ENCODE peak calls at places on chromosomes 6 and 20, in five cellular contexts. W is DND-41, S is colonic mucosa, V is lower lobe of right lung, K is psoas muscle. T is an unnamed sample. For H3K4me1, the result is how much of the 10 kb centered on the place peaks cover.

GRCh38 chr20:25000268-25000801 is 7.8 kb upstream of the APMAP start:
- DNase-seq in W (no peak), S (peak), V (peak), K (peak), T (peak)

GRCh38 chr20:54075322-54075721 is 4.9 kb upstream of the BCAS1 start:
- DNase-seq in W (no peak), S (no peak), V (no peak), K (no peak), T (no peak)

GRCh38 chr20:13857304-13857703 is 72.5 kb downstream of the NDUFAF5 start:
- DNase-seq in W (no peak), S (no peak), V (no peak), K (peak), T (no peak)

GRCh38 chr6:135922746-135923145 is 71.2 kb downstream of the PDE7B start:
- DNase-seq in W (no peak), S (no peak), V (no peak), K (peak), T (no peak)

GRCh38 chr6:149410557-149410956 is 10.5 kb downstream of the SUMO4 start:
- DNase-seq in W (no peak), S (no peak), V (no peak), K (no peak), T (no peak)

GRCh38 chr6:17851001-17851719 is 136.3 kb downstream of the KIF13A start:
- DNase-seq in W (no peak), S (no peak), V (no peak), K (no peak), T (no peak)

GRCh38 chr6:11139051-11139960 is 27.8 kb upstream of the ERVFRD-1 start:
- DNase-seq in W (no peak), S (no peak), V (no peak), K (no peak), T (no peak)

GRCh38 chr6:38045701-38046305 is 226.3 kb downstream of the ZFAND3 start:
- DNase-seq in W (no peak), S (no peak), V (no peak), K (no peak), T (no peak)

GRCh38 chr20:44615169-44615791 is 32.9 kb downstream of the PKIG start:
- DNase-seq in W (peak), S (no peak), V (no peak), K (peak), T (no peak)

GRCh38 chr6:139882234-139882633 is 507.8 kb upstream of the CITED2 start:
- DNase-seq in W (no peak), S (no peak), V (no peak), K (no peak), T (no peak)

GRCh38 chr6:33169286-33170175 is 22.7 kb downstream of the COL11A2 start:
- DNase-seq in W (no peak), S (no peak), V (no peak), K (no peak), T (no peak)

GRCh38 chr6:30515967-30516753 is 26.9 kb downstream of the HLA-E start:
- DNase-seq in W (peak), S (peak), V (peak), K (peak), T (peak)

GRCh38 chr6:139855741-139856206 is 481.3 kb upstream of the CITED2 start:
- DNase-seq in W (no peak), S (no peak), V (no peak), K (no peak), T (no peak)

GRCh38 chr20:19252670-19253120 is 40.3 kb downstream of the SLC24A3 start:
- DNase-seq in W (no peak), S (peak), V (peak), K (no peak), T (no peak)

GRCh38 chr6:98529364-98529763 is 305.0 kb upstream of the POU3F2 start:
- DNase-seq in W (no peak), S (no peak), V (no peak), K (no peak), T (no peak)

GRCh38 chr20:29443819-29444218 is 1813.6 kb upstream of the DEFB115 start:
- DNase-seq in W (no peak), S (no peak), V (no peak), K (no peak), T (no peak)

GRCh38 chr6:70411948-70412796 is 1.1 kb upstream of the FAM135A start:
- DNase-seq in W (no peak), S (peak), V (no peak), K (no peak), T (peak)

GRCh38 chr20:43458422-43458924 is 777 bp downstream of the SRSF6 start:
- DNase-seq in W (no peak), S (no peak), V (no peak), K (no peak), T (no peak)

GRCh38 chr6:111534366-111534765 is 51.3 kb upstream of the REV3L start:
- DNase-seq in W (no peak), S (peak), V (peak), K (peak), T (peak)

GRCh38 chr6:49913656-49914055 is 47.3 kb upstream of the CRISP1 start:
- DNase-seq in W (no peak), S (no peak), V (no peak), K (no peak), T (no peak)

GRCh38 chr20:35121186-35121585 is 25.9 kb downstream of the EDEM2 start:
- DNase-seq in W (no peak), S (no peak), V (no peak), K (no peak), T (no peak)

GRCh38 chr6:100924574-100924973 is 43.4 kb upstream of the ASCC3 start:
- DNase-seq in W (no peak), S (no peak), V (no peak), K (no peak), T (no peak)

GRCh38 chr6:3152689-3153088 is 4.7 kb downstream of the TUBB2A start:
- DNase-seq in W (no peak), S (no peak), V (no peak), K (no peak), T (no peak)

GRCh38 chr6:52399511-52400315 is 20.4 kb upstream of the EFHC1 start:
- DNase-seq in W (peak), S (peak), V (no peak), K (no peak), T (no peak)

GRCh38 chr6:125779924-125780539 is 10.7 kb upstream of the NCOA7 start:
- DNase-seq in W (peak), S (peak), V (peak), K (peak), T (peak)
- TF ChIP-seq CTCF in W (peak), S (no peak), V (peak), K (peak), T (no peak)

GRCh38 chr6:144597511-144597910 is 312.4 kb downstream of the UTRN start:
- DNase-seq in W (no peak), S (no peak), V (no peak), K (no peak), T (no peak)
- H3K4me1 ChIP-seq in W (under half), S (under half), V (under half), K (under half), T (under half)

DNA sequence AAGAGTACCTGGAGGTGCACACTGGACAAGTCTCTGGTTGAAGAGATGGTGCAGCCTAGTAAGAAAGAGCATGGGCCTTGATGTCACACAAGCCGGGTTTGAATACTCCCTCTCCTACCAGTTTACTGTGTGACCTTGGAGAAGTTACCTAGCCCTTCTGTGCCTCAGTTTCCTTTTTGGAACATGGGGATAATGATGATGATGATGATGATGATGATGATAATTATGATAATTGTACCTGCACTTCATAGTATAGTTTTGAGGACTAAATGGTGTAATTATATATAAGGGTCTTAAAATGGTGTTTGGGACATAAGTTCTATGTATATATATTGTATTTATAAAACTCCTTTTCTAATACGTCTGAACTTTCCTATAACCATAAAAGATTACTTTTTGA is 41.7 kb downstream of the POPDC3 start:
- DNase-seq in W (no peak), S (no peak), V (no peak), K (no peak), T (no peak)
- H3K4me3 ChIP-seq in W (no peak), S (no peak), V (no peak), K (peak), T (no peak)

GRCh38 chr6:5610640-5611039 is 349.3 kb downstream of the FARS2 start:
- DNase-seq in W (no peak), S (no peak), V (no peak), K (no peak), T (no peak)
- TF ChIP-seq CTCF in W (no peak), S (no peak), V (no peak), K (no peak), T (no peak)